ENCODE peak calls at places on chromosomes 7 and 10, in seven cellular contexts. I, U, Q, E, A, V and G are unnamed samples.

GRCh38 chr7:103075337-103075918 is 488 bp downstream of the ARMC10 start:
- DNase-seq in I (peak), U (peak), Q (peak), E (peak), A (peak), V (peak), G (no peak)

GRCh38 chr7:67525588-67525987 is 529.0 kb downstream of the TYW1 start:
- DNase-seq in I (no peak), U (no peak), Q (no peak), E (no peak), A (no peak), V (peak), G (no peak)

GRCh38 chr7:7175075-7175695 is 7.2 kb upstream of the C1GALT1 start:
- DNase-seq in I (no peak), U (no peak), Q (no peak), E (no peak), A (no peak), V (no peak), G (no peak)

GRCh38 chr10:76435154-76435553 is 1003.7 kb downstream of the LRMDA start:
- DNase-seq in I (no peak), U (no peak), Q (no peak), E (no peak), A (no peak), V (no peak), G (no peak)

GRCh38 chr7:32474008-32474407 is 16.2 kb downstream of the LSM5 start:
- DNase-seq in I (no peak), U (no peak), Q (no peak), E (no peak), A (no peak), V (no peak), G (no peak)

GRCh38 chr10:131868436-131868835 is 32.4 kb upstream of the PPP2R2D start:
- DNase-seq in I (no peak), U (no peak), Q (no peak), E (no peak), A (no peak), V (no peak), G (no peak)

GRCh38 chr10:23535381-23535780 is 96.5 kb downstream of the OTUD1 start:
- DNase-seq in I (no peak), U (no peak), Q (no peak), E (no peak), A (no peak), V (no peak), G (no peak)

GRCh38 chr7:124898523-124898922 is 31.1 kb downstream of the POT1 start:
- DNase-seq in I (no peak), U (no peak), Q (no peak), E (no peak), A (no peak), V (no peak), G (no peak)

GRCh38 chr10:71766717-71767419 is 6.5 kb downstream of the VSIR start:
- DNase-seq in I (peak), U (no peak), Q (peak), E (no peak), A (peak), V (no peak), G (no peak)

GRCh38 chr10:5574642-5575131 is 49.9 kb downstream of the CALML3 start:
- DNase-seq in I (no peak), U (no peak), Q (no peak), E (no peak), A (peak), V (no peak), G (no peak)

GRCh38 chr7:44287488-44288380 is 37.7 kb downstream of the CAMK2B start:
- DNase-seq in I (no peak), U (no peak), Q (no peak), E (no peak), A (no peak), V (no peak), G (no peak)

GRCh38 chr7:20784311-20785210 is 2.1 kb downstream of the SP8 start:
- DNase-seq in I (peak), U (no peak), Q (no peak), E (no peak), A (no peak), V (peak), G (no peak)

GRCh38 chr10:75487087-75487784 is 55.8 kb downstream of the LRMDA start:
- DNase-seq in I (no peak), U (no peak), Q (no peak), E (no peak), A (no peak), V (no peak), G (no peak)

GRCh38 chr7:134632937-134633540 is 13.6 kb upstream of the BPGM start:
- DNase-seq in I (peak), U (peak), Q (no peak), E (no peak), A (peak), V (peak), G (no peak)

GRCh38 chr10:103545366-103545765 is 51.9 kb downstream of the NEURL1 start:
- DNase-seq in I (no peak), U (no peak), Q (no peak), E (no peak), A (no peak), V (no peak), G (no peak)

GRCh38 chr7:85091568-85091928 is 95.3 kb downstream of the SEMA3D start:
- DNase-seq in I (no peak), U (no peak), Q (no peak), E (no peak), A (no peak), V (no peak), G (no peak)

GRCh38 chr10:126840736-126841135 is 64.5 kb upstream of the DOCK1 start:
- DNase-seq in I (no peak), U (no peak), Q (peak), E (no peak), A (peak), V (no peak), G (no peak)

GRCh38 chr7:157058026-157058425 is 47.6 kb upstream of the MNX1 start:
- DNase-seq in I (no peak), U (no peak), Q (no peak), E (no peak), A (no peak), V (no peak), G (no peak)

GRCh38 chr10:10432306-10433035 is 585.2 kb upstream of the CELF2 start:
- DNase-seq in I (no peak), U (no peak), Q (no peak), E (no peak), A (no peak), V (no peak), G (no peak)

GRCh38 chr7:123126171-123126570 is 73.6 kb downstream of the SLC13A1 start:
- DNase-seq in I (no peak), U (no peak), Q (no peak), E (no peak), A (no peak), V (no peak), G (no peak)

GRCh38 chr10:44650576-44651394 is 260.4 kb upstream of the TMEM72 start:
- DNase-seq in I (no peak), U (no peak), Q (no peak), E (no peak), A (no peak), V (no peak), G (no peak)

GRCh38 chr10:68261132-68261856 is 29.4 kb upstream of the ATOH7 start:
- DNase-seq in I (no peak), U (no peak), Q (no peak), E (no peak), A (no peak), V (no peak), G (no peak)

GRCh38 chr7:142352543-142352942 is 94.7 kb upstream of the PRSS58 start:
- DNase-seq in I (peak), U (no peak), Q (no peak), E (no peak), A (no peak), V (no peak), G (no peak)

GRCh38 chr10:121187375-121187774 is 336.2 kb downstream of the WDR11 start:
- DNase-seq in I (no peak), U (no peak), Q (no peak), E (no peak), A (no peak), V (no peak), G (no peak)

GRCh38 chr10:71076473-71077142 is 135.8 kb upstream of the UNC5B start:
- DNase-seq in I (no peak), U (no peak), Q (no peak), E (no peak), A (no peak), V (peak), G (no peak)

GRCh38 chr7:120949393-120949799 is 1.2 kb upstream of the ING3 start:
- DNase-seq in I (no peak), U (no peak), Q (no peak), E (no peak), A (no peak), V (no peak), G (no peak)

GRCh38 chr10:2463301-2463700 is 604.0 kb upstream of the PFKP start:
- DNase-seq in I (peak), U (no peak), Q (no peak), E (no peak), A (no peak), V (no peak), G (no peak)

GRCh38 chr7:158827411-158828342 is 1.6 kb downstream of the ESYT2 start:
- DNase-seq in I (no peak), U (peak), Q (no peak), E (no peak), A (no peak), V (no peak), G (no peak)

GRCh38 chr10:112223725-112224124 is 40.2 kb upstream of the GPAM start:
- DNase-seq in I (no peak), U (no peak), Q (no peak), E (no peak), A (peak), V (no peak), G (no peak)

GRCh38 chr7:92639213-92639896 is 49.2 kb upstream of the FAM133B start:
- DNase-seq in I (no peak), U (no peak), Q (no peak), E (no peak), A (no peak), V (no peak), G (no peak)

GRCh38 chr7:33062023-33062781 is at the start of gene NT5C3A:
- DNase-seq in I (peak), U (no peak), Q (peak), E (peak), A (peak), V (peak), G (no peak)

GRCh38 chr10:293636-294035 is 158.4 kb downstream of the ZMYND11 start:
- DNase-seq in I (no peak), U (no peak), Q (no peak), E (no peak), A (no peak), V (no peak), G (no peak)

GRCh38 chr10:64486149-64486548 is 964.9 kb downstream of the REEP3 start:
- DNase-seq in I (no peak), U (no peak), Q (no peak), E (no peak), A (no peak), V (no peak), G (no peak)

GRCh38 chr7:53466396-53466795 is 431.0 kb downstream of the POM121L12 start:
- DNase-seq in I (no peak), U (no peak), Q (no peak), E (no peak), A (no peak), V (no peak), G (no peak)

GRCh38 chr10:102555781-102556328 is 52.1 kb downstream of the SUFU start:
- DNase-seq in I (no peak), U (no peak), Q (no peak), E (no peak), A (no peak), V (no peak), G (peak)

GRCh38 chr7:118153551-118154177 is 30.3 kb upstream of the LSM8 start:
- DNase-seq in I (peak), U (peak), Q (peak), E (no peak), A (peak), V (peak), G (no peak)

GRCh38 chr10:29600067-29600466 is 34.7 kb downstream of the SVIL start:
- DNase-seq in I (no peak), U (no peak), Q (no peak), E (no peak), A (no peak), V (no peak), G (peak)